ENCODE peak calls at places on chromosomes 16 and 17, in four cellular contexts. One of them, this sample, is unnamed.

GRCh38 chr17:59620518-59621259 is 994 bp downstream of the CLTC start:
- DNase-seq in suprapubic skin: no peak
- DNase-seq in NB4: peak; percentile 74
- DNase-seq in effector memory CD4-positive, alpha-beta T cell: peak; percentile 35
- DNase-seq in this sample: peak; percentile 77

GRCh38 chr16:82892327-82892726 is 265.6 kb downstream of the CDH13 start:
- DNase-seq in suprapubic skin: no peak
- DNase-seq in NB4: no peak
- DNase-seq in effector memory CD4-positive, alpha-beta T cell: no peak
- DNase-seq in this sample: no peak

GRCh38 chr16:66309409-66309808 is 57.1 kb upstream of the CDH5 start:
- DNase-seq in suprapubic skin: no peak
- DNase-seq in NB4: no peak
- DNase-seq in effector memory CD4-positive, alpha-beta T cell: no peak
- DNase-seq in this sample: no peak

GRCh38 chr17:19357351-19358140 is 5.0 kb downstream of the B9D1 start:
- DNase-seq in suprapubic skin: no peak
- DNase-seq in NB4: no peak
- DNase-seq in effector memory CD4-positive, alpha-beta T cell: no peak
- DNase-seq in this sample: no peak

GRCh38 chr16:55118701-55119260 is 188.1 kb downstream of the IRX5 start:
- DNase-seq in suprapubic skin: no peak
- DNase-seq in NB4: no peak
- DNase-seq in effector memory CD4-positive, alpha-beta T cell: no peak
- DNase-seq in this sample: no peak

GRCh38 chr16:31404353-31405064 is 11.4 kb downstream of the ITGAD start:
- DNase-seq in suprapubic skin: no peak
- DNase-seq in NB4: peak; percentile 18
- DNase-seq in effector memory CD4-positive, alpha-beta T cell: no peak
- DNase-seq in this sample: no peak

GRCh38 chr17:1275962-1276736 is 3.3 kb upstream of the TRARG1 start:
- DNase-seq in suprapubic skin: peak; percentile 76
- DNase-seq in NB4: peak; percentile 57
- DNase-seq in effector memory CD4-positive, alpha-beta T cell: peak; percentile 49
- DNase-seq in this sample: no peak

GRCh38 chr16:19969284-19969683 is 84.6 kb upstream of the GPRC5B start:
- DNase-seq in suprapubic skin: no peak
- DNase-seq in NB4: no peak
- DNase-seq in effector memory CD4-positive, alpha-beta T cell: no peak
- DNase-seq in this sample: no peak

GRCh38 chr17:62791235-62792121 is 16.6 kb downstream of the MARCHF10 start:
- DNase-seq in suprapubic skin: no peak
- DNase-seq in NB4: no peak
- DNase-seq in effector memory CD4-positive, alpha-beta T cell: no peak
- DNase-seq in this sample: no peak

GRCh38 chr17:58121925-58122324 is 26.3 kb upstream of the OR4D1 start:
- DNase-seq in suprapubic skin: no peak
- DNase-seq in NB4: peak; percentile 57
- DNase-seq in effector memory CD4-positive, alpha-beta T cell: peak; percentile 9
- DNase-seq in this sample: no peak

GRCh38 chr16:12901597-12902436 is at the start of gene SHISA9:
- DNase-seq in suprapubic skin: no peak
- DNase-seq in NB4: no peak
- DNase-seq in effector memory CD4-positive, alpha-beta T cell: no peak
- DNase-seq in this sample: no peak

GRCh38 chr17:74386397-74386796 is 19.1 kb downstream of the GPR142 start:
- DNase-seq in suprapubic skin: no peak
- DNase-seq in NB4: peak; percentile 34
- DNase-seq in effector memory CD4-positive, alpha-beta T cell: no peak
- DNase-seq in this sample: no peak
- H3K4me3 ChIP-seq in suprapubic skin: no peak overlapping the region
- H3K4me3 ChIP-seq in NB4: no peak overlapping the region
- H3K4me3 ChIP-seq in effector memory CD4-positive, alpha-beta T cell: no peak overlapping the region
- H3K4me3 ChIP-seq in this sample: no peak overlapping the region

DNA sequence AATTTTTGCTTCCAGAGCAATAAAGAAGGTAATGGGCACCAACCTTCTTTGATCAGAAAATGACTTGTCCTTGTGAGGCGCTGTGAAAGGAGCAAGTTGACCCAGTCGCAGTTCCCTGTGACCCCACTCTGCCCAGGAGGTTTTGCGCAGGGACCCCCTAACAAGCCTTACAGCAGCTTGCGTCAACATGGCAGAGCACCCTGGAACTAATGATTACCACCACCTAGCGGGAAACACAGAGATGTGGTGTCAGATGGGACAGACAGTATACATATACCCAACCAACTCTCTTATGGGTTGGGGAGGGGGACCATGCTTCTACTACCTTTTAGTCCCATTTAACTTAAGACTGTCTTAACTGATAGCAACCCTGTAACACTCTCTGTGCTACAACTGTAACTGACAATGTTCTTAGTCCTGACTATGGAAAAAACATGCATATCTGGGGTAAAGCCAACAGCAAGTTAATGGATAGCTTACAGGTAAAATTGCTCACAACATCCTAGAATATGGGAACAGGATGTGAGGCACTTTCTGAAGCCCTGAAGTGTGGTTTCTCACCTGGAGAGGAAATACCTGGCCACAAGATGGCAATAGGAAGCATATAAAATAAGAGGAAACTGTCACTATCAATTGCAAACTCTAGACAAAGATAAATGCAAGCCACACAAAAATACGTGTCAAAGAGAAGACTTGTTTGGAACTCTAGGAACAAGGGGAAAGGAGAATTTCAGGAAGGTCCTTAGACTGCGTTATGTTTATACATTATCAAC is 3.0 kb downstream of the KARS1 start:
- DNase-seq in suprapubic skin: no peak
- DNase-seq in NB4: no peak
- DNase-seq in effector memory CD4-positive, alpha-beta T cell: no peak
- DNase-seq in this sample: no peak
- H3K4me3 ChIP-seq in suprapubic skin: no peak overlapping the region
- H3K4me3 ChIP-seq in NB4: peak overlapping the region; percentile 35
- H3K4me3 ChIP-seq in effector memory CD4-positive, alpha-beta T cell: no peak overlapping the region
- H3K4me3 ChIP-seq in this sample: no peak overlapping the region

DNA sequence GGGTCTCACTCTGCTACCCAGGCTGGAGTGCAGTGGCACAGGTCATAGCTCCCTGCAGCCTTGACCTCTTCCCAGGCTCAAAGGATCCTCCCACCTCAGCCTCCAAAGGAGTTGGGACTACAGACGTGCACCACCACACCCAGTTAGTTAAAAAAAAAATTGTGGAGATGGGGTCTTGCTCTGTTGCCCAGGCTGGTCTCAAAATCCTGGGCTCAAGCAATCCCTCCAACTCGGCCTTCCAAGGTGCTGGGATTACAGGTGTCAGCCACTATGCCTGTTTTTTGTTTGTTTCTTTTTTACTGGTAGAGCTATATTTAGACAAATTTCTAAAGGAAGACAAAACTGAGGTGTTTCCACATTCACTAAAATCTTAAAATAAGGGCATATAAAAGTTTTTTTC is 1.7 kb downstream of the CMTR2 start:
- DNase-seq in suprapubic skin: no peak
- DNase-seq in NB4: no peak
- DNase-seq in effector memory CD4-positive, alpha-beta T cell: no peak
- DNase-seq in this sample: no peak
- H3K4me3 ChIP-seq in suprapubic skin: no peak overlapping the region
- H3K4me3 ChIP-seq in NB4: peak overlapping the region; percentile 94
- H3K4me3 ChIP-seq in effector memory CD4-positive, alpha-beta T cell: no peak overlapping the region
- H3K4me3 ChIP-seq in this sample: no peak overlapping the region

GRCh38 chr16:57093845-57094564 is 1.6 kb downstream of the CPNE2 start:
- DNase-seq in suprapubic skin: no peak
- DNase-seq in NB4: no peak
- DNase-seq in effector memory CD4-positive, alpha-beta T cell: no peak
- DNase-seq in this sample: no peak
- H3K4me3 ChIP-seq in suprapubic skin: peak overlapping the region; percentile 66
- H3K4me3 ChIP-seq in NB4: peak overlapping the region; percentile 67
- H3K4me3 ChIP-seq in effector memory CD4-positive, alpha-beta T cell: no peak overlapping the region
- H3K4me3 ChIP-seq in this sample: peak overlapping the region; percentile 94

GRCh38 chr16:68472581-68472980 is 24.3 kb upstream of the SMPD3 start:
- DNase-seq in suprapubic skin: no peak
- DNase-seq in NB4: no peak
- DNase-seq in effector memory CD4-positive, alpha-beta T cell: no peak
- DNase-seq in this sample: no peak

GRCh38 chr16:68473358-68474064 is 25.2 kb upstream of the SMPD3 start:
- DNase-seq in suprapubic skin: no peak
- DNase-seq in NB4: no peak
- DNase-seq in effector memory CD4-positive, alpha-beta T cell: no peak
- DNase-seq in this sample: no peak

GRCh38 chr16:68469728-68470460 is 21.6 kb upstream of the SMPD3 start:
- DNase-seq in suprapubic skin: no peak
- DNase-seq in NB4: no peak
- DNase-seq in effector memory CD4-positive, alpha-beta T cell: no peak
- DNase-seq in this sample: no peak

GRCh38 chr16:68468849-68469248 is 20.5 kb upstream of the SMPD3 start:
- DNase-seq in suprapubic skin: no peak
- DNase-seq in NB4: no peak
- DNase-seq in effector memory CD4-positive, alpha-beta T cell: no peak
- DNase-seq in this sample: no peak

DNA sequence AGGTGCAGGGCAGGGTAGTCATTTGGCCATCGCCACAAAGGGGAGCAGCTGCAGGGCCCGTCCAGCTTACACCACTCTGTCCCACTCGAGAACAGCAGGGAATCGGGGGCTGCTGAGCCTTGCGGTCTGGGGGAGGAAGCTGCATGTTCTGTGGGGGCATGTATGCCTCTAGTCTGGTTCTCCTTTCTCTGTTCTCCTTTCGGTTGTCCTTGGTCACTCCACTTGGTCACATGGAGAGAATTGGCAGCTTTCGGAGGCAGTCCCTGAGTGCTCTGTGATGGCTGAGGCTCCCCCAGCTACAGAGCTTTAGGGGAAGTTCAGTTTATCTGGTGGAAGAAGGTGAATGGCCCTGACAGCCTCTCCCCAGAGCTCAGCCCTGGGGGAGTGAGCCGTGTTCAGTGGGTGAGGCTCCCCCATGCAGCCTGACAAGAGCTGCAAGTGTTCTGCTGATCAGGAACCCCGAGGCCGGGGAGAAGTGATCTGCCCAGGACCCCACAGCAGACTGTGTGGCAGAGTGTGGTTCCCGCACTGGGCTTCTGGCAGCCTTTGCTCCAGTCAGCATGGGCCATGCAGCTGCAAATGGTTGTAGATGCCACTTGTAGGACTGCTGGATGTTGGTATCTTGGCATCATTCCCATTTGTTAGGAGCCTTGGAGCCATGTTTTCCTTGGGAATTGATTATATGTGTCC is 22.3 kb upstream of the SMPD3 start:
- DNase-seq in suprapubic skin: no peak
- DNase-seq in NB4: peak; percentile 98
- DNase-seq in effector memory CD4-positive, alpha-beta T cell: no peak
- DNase-seq in this sample: no peak
- H3K4me3 ChIP-seq in suprapubic skin: peak overlapping the region; percentile 17
- H3K4me3 ChIP-seq in NB4: peak overlapping the region; percentile 48
- H3K4me3 ChIP-seq in effector memory CD4-positive, alpha-beta T cell: peak overlapping the region; percentile 61
- H3K4me3 ChIP-seq in this sample: peak overlapping the region; percentile 28

GRCh38 chr16:87391324-87391949 is 699 bp upstream of the MAP1LC3B start:
- DNase-seq in suprapubic skin: peak; percentile 90
- DNase-seq in NB4: no peak
- DNase-seq in effector memory CD4-positive, alpha-beta T cell: no peak
- DNase-seq in this sample: no peak

GRCh38 chr16:87389245-87389644 is 2.9 kb upstream of the MAP1LC3B start:
- DNase-seq in suprapubic skin: no peak
- DNase-seq in NB4: peak; percentile 33
- DNase-seq in effector memory CD4-positive, alpha-beta T cell: no peak
- DNase-seq in this sample: peak; percentile 29

GRCh38 chr16:87387942-87388817 is 4.0 kb upstream of the MAP1LC3B start:
- DNase-seq in suprapubic skin: peak; percentile 96
- DNase-seq in NB4: peak; percentile 99
- DNase-seq in effector memory CD4-positive, alpha-beta T cell: peak; percentile 83
- DNase-seq in this sample: peak; percentile 98

GRCh38 chr16:87390641-87391323 is 1.4 kb upstream of the MAP1LC3B start:
- DNase-seq in suprapubic skin: no peak
- DNase-seq in NB4: no peak
- DNase-seq in effector memory CD4-positive, alpha-beta T cell: no peak
- DNase-seq in this sample: peak; percentile 72

DNA sequence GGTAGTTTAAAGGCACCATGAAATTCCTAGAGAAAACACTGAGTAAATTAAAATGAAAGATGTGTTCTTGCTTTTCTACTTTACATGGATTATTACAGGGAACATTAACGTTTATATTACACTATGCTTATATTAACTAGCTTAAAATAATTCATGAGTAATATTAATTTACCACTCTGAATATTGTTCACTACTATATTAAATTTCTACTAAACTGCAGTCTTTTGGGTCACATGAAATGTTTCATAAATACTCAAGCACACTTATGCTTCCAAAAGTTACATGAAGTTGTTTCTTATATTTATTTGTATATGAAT is 3.4 kb upstream of the MAP1LC3B start:
- DNase-seq in suprapubic skin: no peak
- DNase-seq in NB4: no peak
- DNase-seq in effector memory CD4-positive, alpha-beta T cell: no peak
- DNase-seq in this sample: no peak
- H3K4me3 ChIP-seq in suprapubic skin: no peak overlapping the region
- H3K4me3 ChIP-seq in NB4: peak overlapping the region; percentile 35
- H3K4me3 ChIP-seq in effector memory CD4-positive, alpha-beta T cell: peak overlapping the region; percentile 14
- H3K4me3 ChIP-seq in this sample: peak overlapping the region; percentile 53

This sample was measured in coronary artery.